ENCODE peak calls at places on chromosomes 2 and 18, in ten cellular contexts. K is K562, S is A549, Z is gastrocnemius medialis, J is HepG2, A is upper lobe of left lung, N is heart left ventricle, W is right lobe of liver, V is IMR-90, M is HCT116. T is an unnamed sample.

GRCh38 chr2:53182609-53183008 is 585.0 kb upstream of the CHAC2 start:
- ATAC-seq in W (no peak), K (no peak), J (peak; percentile 35), V (no peak), N (no peak), A (no peak), S (no peak), M (no peak), Z (no peak), T (no peak)

GRCh38 chr2:223597071-223597470 is 5.1 kb downstream of the SCG2 start:
- ATAC-seq in W (no peak), N (no peak), J (no peak), M (no peak), A (no peak), V (no peak), Z (no peak), S (no peak), K (no peak), T (no peak)

GRCh38 chr2:157837851-157838441 is 38.2 kb downstream of the ACVR1 start:
- ATAC-seq in J (peak; percentile 32), Z (peak; percentile 73), S (no peak), M (no peak), V (peak; percentile 50), W (peak; percentile 39), N (peak; percentile 23), A (no peak), K (peak; percentile 11), T (no peak)

GRCh38 chr2:127576433-127577207 is 41.1 kb downstream of the MYO7B start:
- ATAC-seq in V (peak; percentile 100), N (peak; percentile 95), M (no peak), A (peak; percentile 56), K (no peak), Z (peak; percentile 90), J (peak; percentile 35), S (no peak), W (peak; percentile 88), T (peak; percentile 86)

GRCh38 chr2:169840747-169841142 is 13.5 kb downstream of the UBR3 start:
- ATAC-seq in J (peak; percentile 57), V (no peak), S (no peak), M (no peak), K (peak; percentile 10), A (no peak), Z (no peak), W (no peak), N (peak; percentile 42), T (no peak)

GRCh38 chr2:112547333-112547732 is 5.1 kb downstream of the POLR1B start:
- ATAC-seq in N (no peak), M (no peak), W (peak; percentile 84), A (no peak), S (no peak), Z (peak; percentile 90), J (no peak), V (peak; percentile 49), K (no peak), T (no peak)

GRCh38 chr2:151049746-151050145 is 211.9 kb downstream of the RBM43 start:
- ATAC-seq in M (no peak), J (peak; percentile 78), S (no peak), Z (no peak), W (peak; percentile 84), K (no peak), V (peak; percentile 60), N (no peak), A (no peak), T (no peak)

GRCh38 chr2:73109796-73110540 is 2.8 kb downstream of the RAB11FIP5 start:
- ATAC-seq in A (no peak), M (no peak), J (no peak), N (no peak), W (no peak), K (no peak), S (no peak), V (no peak), Z (no peak), T (no peak)

GRCh38 chr2:169363027-169363569 is 764 bp upstream of the LRP2 start:
- ATAC-seq in S (no peak), M (no peak), J (no peak), N (no peak), K (no peak), A (no peak), W (no peak), V (no peak), Z (no peak), T (no peak)

GRCh38 chr18:45910405-45911023 is 56.6 kb downstream of the EPG5 start:
- ATAC-seq in S (peak; percentile 81), W (peak; percentile 96), N (peak; percentile 46), M (peak; percentile 98), Z (no peak), A (no peak), V (peak; percentile 77), J (peak; percentile 94), K (peak; percentile 87), T (no peak)

GRCh38 chr2:229798446-229799147 is 84.2 kb upstream of the DNER start:
- ATAC-seq in M (no peak), A (no peak), S (no peak), N (peak; percentile 81), W (peak; percentile 80), Z (no peak), J (no peak), V (peak; percentile 47), K (no peak), T (no peak)
- TF ChIP-seq CTCF in M (no peak), A (no peak), S (no peak), N (no peak), W (no peak), Z (no peak), J (no peak), V (no peak), K (no peak), T (no peak)

DNA sequence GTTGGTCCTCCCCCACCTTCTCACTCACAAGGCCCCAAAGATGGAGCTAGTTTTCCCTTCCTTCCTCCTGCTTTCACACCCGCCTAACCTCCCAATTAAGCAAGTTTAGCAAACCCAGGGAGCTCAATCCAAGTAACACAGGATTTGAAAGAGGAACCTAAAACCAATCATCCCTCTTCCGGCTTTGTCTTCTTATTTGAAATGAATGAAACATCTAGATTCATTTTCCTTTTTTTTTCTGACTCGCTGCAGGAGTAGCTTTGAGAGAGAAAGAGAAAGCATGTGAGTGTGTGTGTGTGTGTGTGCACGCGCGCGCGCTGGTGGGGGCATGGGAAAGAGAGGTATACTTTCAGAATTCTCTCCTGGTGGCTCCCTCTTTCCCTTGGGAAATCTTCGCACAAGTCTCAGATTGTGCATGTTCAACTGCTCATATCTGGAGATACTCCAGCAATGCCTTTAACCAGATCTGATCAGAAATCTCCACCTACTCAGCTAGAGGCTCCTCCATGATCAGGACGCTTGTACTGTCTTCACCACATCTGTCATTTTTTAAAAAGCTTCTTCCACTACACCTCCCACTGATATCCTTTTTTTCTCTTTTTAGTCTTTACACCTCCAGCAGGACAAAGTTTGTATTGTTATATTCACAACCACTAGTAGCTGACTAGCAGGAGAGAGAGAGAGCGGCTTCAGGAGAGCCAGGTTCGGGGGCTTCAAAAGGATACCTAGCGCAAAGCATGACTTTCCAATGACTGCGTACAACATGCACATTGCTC is 1.6 kb downstream of the SLC8A1 start:
- ATAC-seq in S (peak; percentile 10), W (peak; percentile 44), M (no peak), A (no peak), Z (no peak), J (no peak), V (peak; percentile 2), K (no peak), N (peak; percentile 3), T (peak; percentile 2)
- H3K27ac ChIP-seq in S (no peak overlapping the region), W (peak overlapping the region; percentile 11), M (no peak overlapping the region), A (peak overlapping the region; percentile 79), Z (no peak overlapping the region), J (no peak overlapping the region), V (peak overlapping the region; percentile 91), K (no peak overlapping the region), N (peak overlapping the region; percentile 75), T (peak overlapping the region; percentile 92)

DNA sequence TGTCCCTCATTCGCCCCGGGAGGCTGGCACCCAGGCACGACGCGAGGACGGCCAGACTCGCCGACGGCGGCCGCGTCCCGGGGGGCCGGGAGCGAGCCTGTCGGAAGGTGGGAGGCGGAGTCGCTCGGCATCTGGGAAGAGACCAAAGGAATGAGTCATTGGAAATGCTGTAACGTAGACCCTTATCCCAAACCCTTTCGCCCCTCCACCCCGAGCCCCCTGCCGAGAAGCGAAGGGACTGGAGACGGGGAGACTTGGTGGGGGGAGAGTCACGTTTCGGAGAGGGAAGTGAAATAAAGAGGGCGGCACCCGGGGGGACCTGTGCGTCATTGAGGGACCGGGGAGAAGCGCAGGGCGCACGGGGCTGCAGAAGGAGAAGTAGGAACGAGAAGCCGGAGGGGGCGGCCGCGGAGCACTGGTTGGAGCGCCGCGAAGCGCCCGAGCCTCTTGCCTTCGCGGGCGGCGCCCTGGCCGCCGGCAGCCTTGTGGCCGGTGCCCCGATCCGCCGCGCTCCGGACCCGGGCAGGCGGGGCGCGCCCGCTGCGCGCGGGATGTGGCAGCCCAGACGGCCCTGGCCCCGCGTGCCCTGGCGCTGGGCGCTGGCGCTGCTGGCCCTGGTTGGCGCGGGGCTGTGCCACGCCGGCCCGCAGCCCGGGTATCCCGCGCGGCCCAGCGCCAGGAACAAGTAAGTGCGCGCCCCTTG is at the start of gene EMILIN2:
- ATAC-seq in Z (peak; percentile 21), J (peak; percentile 57), M (peak; percentile 61), S (peak; percentile 38), N (peak; percentile 65), A (peak; percentile 66), K (peak; percentile 36), W (peak; percentile 53), V (peak; percentile 42), T (peak; percentile 70)
- TF ChIP-seq POLR2A in Z (no peak), J (no peak), M (no peak), S (no peak), N (no peak), A (no peak), K (no peak), W (peak; percentile 63), V (no peak), T (peak; percentile 65)

GRCh38 chr18:74152270-74152669 is 3.9 kb downstream of the TIMM21 start:
- ATAC-seq in K (no peak), V (no peak), S (no peak), J (no peak), M (no peak), W (no peak), A (no peak), N (no peak), Z (no peak), T (no peak)

GRCh38 chr18:74153793-74154192 is 5.5 kb downstream of the TIMM21 start:
- ATAC-seq in A (no peak), Z (no peak), M (no peak), W (no peak), N (no peak), J (no peak), S (no peak), K (no peak), V (no peak), T (no peak)

GRCh38 chr18:74155276-74155675 is 7.0 kb downstream of the TIMM21 start:
- ATAC-seq in V (no peak), A (no peak), K (no peak), W (no peak), S (no peak), J (no peak), M (no peak), N (no peak), Z (no peak), T (no peak)

GRCh38 chr18:74153377-74153776 is 5.1 kb downstream of the TIMM21 start:
- ATAC-seq in S (no peak), K (no peak), A (no peak), W (no peak), J (no peak), Z (no peak), V (no peak), N (no peak), M (no peak), T (no peak)

DNA sequence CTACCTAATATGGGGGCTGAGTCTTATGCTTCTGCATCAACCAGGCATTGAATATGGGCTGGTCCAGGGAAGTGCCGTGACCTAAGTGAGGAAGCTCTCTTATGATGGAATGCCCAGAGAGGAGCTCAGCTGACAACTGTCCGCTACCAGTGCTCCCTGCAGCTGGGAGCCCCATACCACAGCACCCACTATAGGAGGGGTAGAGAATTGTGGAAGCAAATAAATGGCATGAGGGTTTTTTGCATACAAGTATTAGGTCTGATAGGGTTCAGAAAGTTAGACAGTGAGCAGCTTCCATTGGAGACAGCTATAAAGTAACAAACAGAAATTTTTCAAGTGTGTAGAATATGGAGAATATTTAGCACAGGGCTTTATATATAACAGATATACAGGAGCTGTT is 4.6 kb downstream of the TIMM21 start:
- ATAC-seq in J (no peak), Z (no peak), V (no peak), S (no peak), A (no peak), N (no peak), K (no peak), W (no peak), M (no peak), T (no peak)
- TF ChIP-seq CTCF in J (no peak), Z (no peak), V (no peak), S (no peak), A (no peak), N (no peak), K (peak; percentile 39), W (no peak), M (no peak), T (no peak)